ENCODE peak calls at places on chromosomes 12 and 14, in four cellular contexts. D is CD4-positive, alpha-beta T cell; H is pancreas; R is spleen. I is an unnamed sample.

GRCh38 chr12:100867639-100868393 is 73.2 kb downstream of the ANO4 start:
- DNase-seq in D (no peak), H (no peak), R (no peak), I (no peak)

GRCh38 chr12:56988207-56988739 is 18.1 kb downstream of the ZBTB39 start:
- DNase-seq in R (peak; percentile 60), D (no peak), H (no peak), I (no peak)

GRCh38 chr14:88831285-88831684 is 6.8 kb downstream of the TTC8 start:
- DNase-seq in D (no peak), H (no peak), R (no peak), I (no peak)

GRCh38 chr12:22105542-22105941 is 59.5 kb downstream of the CMAS start:
- DNase-seq in H (no peak), R (no peak), D (no peak), I (no peak)

GRCh38 chr12:130145731-130146130 is 16.5 kb upstream of the FZD10 start:
- DNase-seq in R (peak; percentile 34), D (no peak), H (no peak), I (no peak)

GRCh38 chr14:78251308-78251707 is 81.1 kb downstream of the NRXN3 start:
- DNase-seq in R (no peak), H (no peak), D (no peak), I (no peak)

GRCh38 chr12:96099986-96100385 is 64.6 kb upstream of the LTA4H start:
- DNase-seq in D (no peak), H (no peak), R (peak; percentile 80), I (no peak)

GRCh38 chr14:74516451-74517155 is 23.0 kb downstream of the ISCA2 start:
- DNase-seq in H (no peak), D (no peak), R (peak; percentile 75), I (no peak)

GRCh38 chr14:54625158-54625557 is 58.2 kb downstream of the SAMD4A start:
- DNase-seq in R (no peak), D (no peak), H (no peak), I (no peak)

GRCh38 chr14:68592948-68593347 is 199.9 kb downstream of the ZFP36L1 start:
- DNase-seq in R (no peak), D (no peak), H (no peak), I (no peak)

GRCh38 chr12:102883204-102883799 is 33.7 kb downstream of the PAH start:
- DNase-seq in D (peak; percentile 7), H (peak; percentile 78), R (no peak), I (no peak)

GRCh38 chr14:60250318-60251035 is 1.5 kb downstream of the PPM1A start:
- DNase-seq in H (no peak), R (peak; percentile 51), D (no peak), I (no peak)

GRCh38 chr14:76917158-76917596 is 91.0 kb downstream of the LRRC74A start:
- DNase-seq in D (no peak), H (peak; percentile 61), R (no peak), I (no peak)

GRCh38 chr14:65478596-65478995 is 66.1 kb downstream of the FUT8 start:
- DNase-seq in H (no peak), D (no peak), R (no peak), I (no peak)

GRCh38 chr14:92974541-92975345 is 51.8 kb downstream of the CHGA start:
- DNase-seq in H (no peak), R (peak; percentile 73), D (no peak), I (no peak)

GRCh38 chr12:100672075-100672592 is 98.7 kb downstream of the GAS2L3 start:
- DNase-seq in H (peak; percentile 13), D (no peak), R (no peak), I (no peak)

GRCh38 chr14:83300454-83301064 is 1766.9 kb upstream of the SEL1L start:
- DNase-seq in R (no peak), D (no peak), H (no peak), I (no peak)

GRCh38 chr12:10867381-10867780 is 16.7 kb downstream of the PRH1 start:
- DNase-seq in H (no peak), R (no peak), D (no peak), I (no peak)

GRCh38 chr12:29717540-29718100 is 66.1 kb downstream of the TMTC1 start:
- DNase-seq in H (no peak), D (no peak), R (no peak), I (no peak)

GRCh38 chr12:69880566-69880965 is 55.5 kb downstream of the MYRFL start:
- DNase-seq in D (no peak), R (no peak), H (no peak), I (no peak)

GRCh38 chr14:30125322-30125944 is 197.8 kb upstream of the PRKD1 start:
- DNase-seq in D (no peak), R (no peak), H (no peak), I (no peak)

GRCh38 chr12:119340604-119341003 is 6.1 kb downstream of the CCDC60 start:
- DNase-seq in H (no peak), R (no peak), D (no peak), I (no peak)

GRCh38 chr14:36931796-36932195 is 240.6 kb downstream of the SLC25A21 start:
- DNase-seq in H (no peak), R (no peak), D (no peak), I (no peak)

GRCh38 chr12:130161261-130162231 is 718 bp upstream of the FZD10 start:
- DNase-seq in R (no peak), D (no peak), H (no peak), I (no peak)

GRCh38 chr12:4700621-4701026 is 19.6 kb upstream of the GALNT8 start:
- DNase-seq in R (no peak), D (no peak), H (no peak), I (no peak)

GRCh38 chr12:26158078-26158764 is 33.4 kb upstream of the BHLHE41 start:
- DNase-seq in D (no peak), H (no peak), R (no peak), I (no peak)
- TF ChIP-seq CTCF in D (no peak), H (no peak), R (no peak), I (peak; percentile 13)

DNA sequence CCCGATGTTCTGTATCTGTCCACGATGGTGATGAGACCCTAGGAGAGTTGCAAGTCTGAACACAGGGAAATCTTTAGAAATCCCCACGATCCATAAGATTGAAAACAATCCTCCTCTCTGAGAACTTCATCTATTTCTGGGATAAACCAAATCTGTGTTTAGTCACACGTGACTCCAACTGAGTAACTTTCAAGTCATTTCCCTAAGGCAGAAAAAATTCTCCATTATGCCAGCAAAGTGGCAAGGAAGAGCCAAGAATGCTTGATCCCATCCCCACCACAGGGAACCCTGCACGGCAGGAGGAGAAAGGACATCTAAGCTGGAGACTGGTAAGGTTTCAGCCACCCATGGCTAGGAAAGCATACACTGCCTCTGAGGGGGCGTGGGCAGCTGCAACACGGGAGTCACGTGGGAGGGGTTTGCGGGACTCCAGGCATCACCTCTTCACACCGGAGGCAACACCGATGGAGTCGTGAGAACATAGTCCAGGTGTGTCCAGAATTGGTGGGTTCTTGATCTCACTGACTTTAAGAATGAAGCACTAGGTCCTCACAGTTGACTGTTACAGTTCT is 2.9 kb upstream of the SIVA1 start:
- DNase-seq in D (no peak), R (peak; percentile 61), H (no peak), I (no peak)
- H3K27ac ChIP-seq in D (no peak overlapping the region), R (no peak overlapping the region), H (no peak overlapping the region), I (peak overlapping the region; percentile 85)

DNA sequence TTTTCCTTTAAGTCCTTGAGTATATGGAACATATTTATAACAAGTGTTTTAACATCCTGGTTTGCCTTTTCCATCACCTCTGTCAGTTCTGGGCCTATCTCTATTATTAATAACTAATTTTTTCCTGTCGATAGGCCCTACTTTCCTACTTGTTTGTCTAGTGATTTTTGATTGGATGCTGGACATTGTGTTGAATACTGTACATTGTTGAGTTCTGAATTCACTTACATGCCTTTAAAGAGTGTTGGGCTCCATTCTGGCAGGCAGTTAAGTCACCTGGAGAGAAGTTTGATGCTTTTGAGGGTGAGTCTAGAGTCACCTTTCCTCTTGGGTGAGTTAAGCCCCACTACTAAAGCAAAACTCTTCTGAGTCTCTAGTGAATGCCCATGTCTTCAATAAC is 77.5 kb upstream of the C14orf180 start:
- DNase-seq in R (no peak), D (no peak), H (no peak), I (no peak)
- H3K27me3 ChIP-seq in R (no peaks in the 10 kb centered on the region), D (peaks cover 4% of the 10 kb centered on the region), H (no peaks in the 10 kb centered on the region), I (no peaks in the 10 kb centered on the region)

GRCh38 chr12:2673966-2674810 is 120.6 kb upstream of the FKBP4 start:
- DNase-seq in H (no peak), R (peak; percentile 64), D (no peak), I (no peak)
- TF ChIP-seq CTCF in H (no peak), R (no peak), D (no peak), I (no peak)

GRCh38 chr14:52313493-52313881 is 625 bp upstream of the PTGER2 start:
- DNase-seq in H (no peak), D (no peak), R (no peak), I (no peak)
- H3K27ac ChIP-seq in H (no peak overlapping the region), D (peak overlapping the region; percentile 27), R (peak overlapping the region; percentile 90), I (peak overlapping the region; percentile 83)

DNA sequence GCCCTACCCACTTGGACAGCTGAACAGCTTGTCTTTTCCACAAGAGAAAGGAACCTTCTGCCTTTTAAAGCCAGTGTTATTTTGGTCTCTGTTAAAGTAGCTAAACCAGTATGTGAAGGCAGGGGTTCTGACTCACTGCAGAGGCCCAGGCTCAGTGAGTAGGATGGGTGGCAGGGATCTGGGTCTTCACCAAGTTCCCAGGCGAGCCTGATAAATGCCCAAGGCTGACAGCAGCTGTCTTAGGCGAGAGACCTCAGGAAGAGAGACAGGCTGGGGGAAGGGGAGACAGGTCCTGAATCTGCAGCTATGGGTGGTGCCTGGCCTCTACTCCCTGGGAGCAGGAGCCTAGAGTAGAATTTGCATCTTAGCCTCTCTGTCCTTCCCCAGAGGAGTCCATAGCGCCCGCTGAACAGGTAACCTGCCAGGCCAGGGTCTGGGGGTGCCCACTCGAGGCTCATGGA is 18.1 kb upstream of the KIF26A start:
- DNase-seq in R (no peak), H (no peak), D (no peak), I (no peak)
- H3K27me3 ChIP-seq in R (peaks cover 27% of the 10 kb centered on the region), H (peaks cover 3% of the 10 kb centered on the region), D (peaks cover 39% of the 10 kb centered on the region), I (peaks cover 5% of the 10 kb centered on the region)

GRCh38 chr12:104729091-104729490 is 229.0 kb downstream of the SLC41A2 start:
- DNase-seq in R (no peak), D (no peak), H (no peak), I (no peak)

GRCh38 chr12:104729610-104730446 is 228.3 kb downstream of the SLC41A2 start:
- DNase-seq in H (no peak), R (peak; percentile 59), D (no peak), I (no peak)

GRCh38 chr12:104725610-104726009 is 232.5 kb downstream of the SLC41A2 start:
- DNase-seq in R (peak; percentile 36), H (no peak), D (no peak), I (no peak)

GRCh38 chr12:104730761-104731160 is 227.3 kb downstream of the SLC41A2 start:
- DNase-seq in H (no peak), D (no peak), R (peak; percentile 27), I (no peak)

DNA sequence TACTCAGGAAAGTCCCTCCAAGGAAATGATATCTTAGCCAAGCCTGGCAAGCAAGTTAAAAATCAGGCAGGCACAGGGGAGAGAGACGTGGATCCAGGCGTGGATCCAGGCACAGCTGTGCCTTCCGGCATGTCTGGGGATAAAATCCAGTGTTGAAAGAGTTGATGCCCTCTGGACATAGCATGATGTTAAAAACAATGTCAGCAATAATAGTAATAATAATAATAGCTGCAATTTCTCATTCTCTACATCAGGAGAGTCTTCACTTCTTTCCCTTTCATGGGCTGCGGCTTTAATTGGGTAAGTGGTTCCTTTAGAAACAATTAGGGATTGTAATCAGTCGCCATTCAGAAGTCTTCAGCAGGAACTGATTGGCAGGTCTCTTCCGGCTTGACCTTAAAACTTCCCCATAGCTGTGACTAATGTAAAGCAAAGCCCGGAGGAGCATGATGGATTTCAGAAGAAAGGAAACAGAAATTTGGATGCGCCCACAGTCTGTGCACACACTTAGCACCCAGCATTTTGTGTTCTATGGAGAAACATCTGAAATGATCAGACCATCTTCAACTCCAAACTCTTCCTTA is 230.1 kb downstream of the SLC41A2 start:
- DNase-seq in H (no peak), R (no peak), D (no peak), I (no peak)
- TF ChIP-seq CTCF in H (no peak), R (no peak), D (no peak), I (no peak)

GRCh38 chr14:32764131-32764530 is 174.5 kb upstream of the NPAS3 start:
- DNase-seq in R (no peak), D (no peak), H (no peak), I (no peak)
- H3K27ac ChIP-seq in R (no peak overlapping the region), D (no peak overlapping the region), H (no peak overlapping the region), I (no peak overlapping the region)